ENCODE peak calls at places on chromosomes 11 and 22, in seven cellular contexts. M is ovary, I is cardiac muscle cell, W is dorsolateral prefrontal cortex, X is fibroblast of lung, A is IMR-90, D is Peyer's patch. J is an unnamed sample.

GRCh38 chr11:11987503-11988022 is 20.9 kb downstream of the DKK3 start:
- DNase-seq in I (peak; percentile 50), D (no peak), A (peak; percentile 78), X (peak; percentile 89), W (no peak), M (no peak), J (no peak)

GRCh38 chr11:124897681-124898680 is at the start of gene ROBO4:
- DNase-seq in A (peak; percentile 94), D (no peak), W (no peak), X (peak; percentile 94), M (no peak), I (peak; percentile 90), J (peak; percentile 91)

GRCh38 chr11:96316869-96317268 is 26.1 kb downstream of the MAML2 start:
- DNase-seq in X (no peak), W (no peak), M (no peak), A (no peak), I (no peak), D (no peak), J (no peak)

GRCh38 chr22:26579331-26579886 is 10.5 kb downstream of the TPST2 start:
- DNase-seq in A (no peak), M (no peak), I (no peak), X (no peak), W (no peak), D (peak; percentile 82), J (no peak)

GRCh38 chr11:74322667-74323066 is 11.2 kb upstream of the P4HA3 start:
- DNase-seq in W (no peak), I (peak; percentile 60), M (no peak), X (peak; percentile 49), D (no peak), A (peak; percentile 16), J (no peak)

GRCh38 chr11:2885017-2885675 is 429 bp downstream of the CDKN1C start:
- DNase-seq in I (peak; percentile 66), W (no peak), X (peak; percentile 47), A (peak; percentile 36), M (peak; percentile 71), D (no peak), J (peak; percentile 44)

GRCh38 chr11:76860539-76861475 is at the start of gene ACER3:
- DNase-seq in X (peak; percentile 82), A (peak; percentile 78), I (peak; percentile 96), W (peak; percentile 77), M (peak; percentile 93), D (peak; percentile 96), J (peak; percentile 62)

GRCh38 chr11:78647266-78647915 is 72.7 kb upstream of the NARS2 start:
- DNase-seq in W (no peak), M (no peak), X (no peak), A (no peak), I (no peak), D (no peak), J (no peak)

GRCh38 chr22:21041937-21042336 is 3.8 kb upstream of the LRRC74B start:
- DNase-seq in I (no peak), D (no peak), W (no peak), A (peak; percentile 76), M (no peak), X (peak; percentile 68), J (no peak)

GRCh38 chr11:44005076-44005800 is 42.5 kb upstream of the ACCSL start:
- DNase-seq in M (peak; percentile 38), I (no peak), A (no peak), X (no peak), D (no peak), W (peak; percentile 33), J (no peak)

GRCh38 chr11:35101223-35101622 is 37.7 kb upstream of the CD44 start:
- DNase-seq in M (no peak), A (no peak), D (no peak), I (no peak), X (no peak), W (no peak), J (no peak)

GRCh38 chr22:21775061-21775460 is 39.5 kb upstream of the YPEL1 start:
- DNase-seq in W (peak; percentile 52), I (peak; percentile 34), A (peak; percentile 61), M (no peak), D (peak; percentile 13), X (peak; percentile 93), J (no peak)

GRCh38 chr11:131546218-131546895 is 175.9 kb downstream of the NTM start:
- DNase-seq in A (no peak), I (no peak), D (no peak), W (no peak), X (peak; percentile 4), M (no peak), J (no peak)

GRCh38 chr11:118436639-118437045 is 350 bp downstream of the KMT2A start:
- DNase-seq in A (peak; percentile 21), M (no peak), D (peak; percentile 24), I (peak; percentile 30), W (no peak), X (peak; percentile 21), J (peak; percentile 6)

GRCh38 chr22:48568736-48569330 is 1258.8 kb downstream of the BRD1 start:
- DNase-seq in A (no peak), I (no peak), D (no peak), X (no peak), M (no peak), W (peak; percentile 73), J (no peak)

GRCh38 chr11:3959015-3959917 is 103.8 kb downstream of the STIM1 start:
- DNase-seq in D (no peak), X (peak; percentile 81), A (peak; percentile 71), W (no peak), M (no peak), I (peak; percentile 41), J (peak; percentile 86)

GRCh38 chr22:28029201-28029948 is 110.3 kb upstream of the PITPNB start:
- DNase-seq in W (peak; percentile 20), M (no peak), X (peak; percentile 61), D (no peak), A (peak; percentile 49), I (peak; percentile 56), J (no peak)

GRCh38 chr11:33310720-33311500 is 53.7 kb downstream of the HIPK3 start:
- DNase-seq in I (peak; percentile 24), X (peak; percentile 75), A (peak; percentile 20), M (no peak), W (no peak), D (no peak), J (no peak)

GRCh38 chr22:18997925-18998315 is 61.8 kb upstream of the PRODH start:
- DNase-seq in M (no peak), I (no peak), W (peak; percentile 31), X (no peak), A (no peak), D (peak; percentile 12), J (no peak)

DNA sequence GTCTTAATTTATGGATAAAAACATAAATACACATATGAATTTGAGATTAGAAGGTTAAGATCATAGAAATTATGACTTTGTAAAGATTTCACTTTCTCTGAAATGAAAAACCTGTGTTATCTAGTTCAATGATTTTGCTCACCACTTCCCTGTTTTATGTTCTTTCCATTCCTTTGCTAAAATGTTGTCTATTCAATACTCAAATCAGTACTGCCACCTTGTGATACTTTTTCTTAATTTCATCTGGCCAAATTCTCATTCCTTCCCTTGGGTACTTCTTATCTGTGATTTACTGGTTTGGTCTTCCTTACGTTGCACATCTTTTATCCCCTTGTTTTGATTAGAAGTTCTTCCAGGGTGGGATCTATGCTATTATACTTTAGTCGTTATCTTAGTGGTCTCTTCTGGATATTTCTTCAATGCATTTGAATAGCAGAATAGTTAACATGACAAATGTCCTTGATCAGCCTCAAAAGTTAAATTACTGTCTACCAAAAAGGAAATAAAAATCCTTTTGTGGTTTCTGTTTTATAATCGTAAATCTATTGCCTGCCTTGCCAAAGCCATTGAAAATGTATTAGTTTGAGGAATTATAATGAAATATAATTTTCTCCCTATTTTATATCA is 197.0 kb downstream of the PGR start:
- DNase-seq in D (no peak), W (no peak), X (peak; percentile 27), A (peak; percentile 55), I (peak; percentile 58), M (no peak), J (peak; percentile 31)
- TF ChIP-seq CTCF in D (peak; percentile 5), W (peak; percentile 50), X (peak; percentile 53), A (peak; percentile 73), I (peak; percentile 47), M (no peak), J (peak; percentile 69)

GRCh38 chr22:42268852-42269406 is 1.5 kb downstream of the TCF20 start:
- DNase-seq in W (no peak), I (no peak), A (no peak), D (no peak), X (no peak), M (no peak), J (no peak)
- H3K27ac ChIP-seq in W (no peak overlapping the region), I (peak overlapping the region; percentile 87), A (no peak overlapping the region), D (peak overlapping the region; percentile 84), X (no peak overlapping the region), M (no peak overlapping the region), J (no peak overlapping the region)

GRCh38 chr11:117201906-117202305 is 2.7 kb downstream of the TAGLN start:
- DNase-seq in D (no peak), A (no peak), X (no peak), I (peak; percentile 55), M (no peak), W (no peak), J (no peak)

GRCh38 chr11:117204283-117205080 is 5.3 kb downstream of the TAGLN start:
- DNase-seq in M (no peak), W (no peak), I (no peak), A (no peak), D (no peak), X (no peak), J (no peak)

GRCh38 chr11:117202386-117203068 is 3.4 kb downstream of the TAGLN start:
- DNase-seq in W (no peak), X (no peak), D (no peak), A (no peak), M (no peak), I (peak; percentile 56), J (no peak)

GRCh38 chr11:117203069-117203407 is 3.9 kb downstream of the TAGLN start:
- DNase-seq in X (no peak), D (no peak), I (no peak), A (no peak), M (no peak), W (no peak), J (no peak)

GRCh38 chr11:117205211-117205818 is 6.1 kb downstream of the TAGLN start:
- DNase-seq in D (no peak), A (no peak), I (no peak), W (no peak), X (no peak), M (no peak), J (no peak)
- TF ChIP-seq CTCF in D (no peak), A (no peak), I (peak; percentile 12), W (no peak), X (no peak), M (no peak), J (no peak)

GRCh38 chr11:48005133-48005532 is 24.8 kb downstream of the PTPRJ start:
- DNase-seq in D (no peak), M (no peak), I (peak; percentile 67), X (no peak), A (no peak), W (no peak), J (no peak)
- H3K27ac ChIP-seq in D (no peak overlapping the region), M (no peak overlapping the region), I (peak overlapping the region; percentile 76), X (no peak overlapping the region), A (no peak overlapping the region), W (peak overlapping the region; percentile 75), J (no peak overlapping the region)

GRCh38 chr11:120210651-120211521 is at the start of gene OAF:
- DNase-seq in W (peak; percentile 51), X (peak; percentile 87), I (peak; percentile 92), M (peak; percentile 76), D (peak; percentile 39), A (peak; percentile 83), J (peak; percentile 71)
- TF ChIP-seq CTCF in W (peak; percentile 42), X (no peak), I (no peak), M (peak; percentile 68), D (peak; percentile 26), A (peak; percentile 26), J (peak; percentile 33)

J was measured in foreskin keratinocyte.